ENCODE peak calls at places on chromosomes 2 and 18, in seven cellular contexts. S, U, O, A, V, F and D are unnamed samples.

GRCh38 chr2:184201246-184201645 is 397.1 kb upstream of the ZNF804A start:
- DNase-seq in S (no peak), O (no peak), U (no peak), V (no peak), A (no peak), F (no peak), D (no peak)

GRCh38 chr2:204453730-204454167 is 91.5 kb upstream of the PARD3B start:
- DNase-seq in S (peak), F (no peak), U (peak), A (peak), V (no peak), O (peak), D (no peak)

GRCh38 chr2:49714433-49714832 is 560.1 kb upstream of the FSHR start:
- DNase-seq in A (no peak), U (no peak), V (no peak), F (no peak), S (peak), O (no peak), D (no peak)

GRCh38 chr18:9943311-9943710 is 29.5 kb downstream of the VAPA start:
- DNase-seq in F (no peak), O (no peak), U (no peak), S (no peak), V (no peak), A (no peak), D (no peak)

GRCh38 chr2:55137024-55137958 is 87.0 kb upstream of the RTN4 start:
- DNase-seq in V (peak), F (no peak), S (no peak), O (no peak), A (no peak), U (no peak), D (no peak)

GRCh38 chr2:177784449-177784845 is 288.1 kb downstream of the PDE11A start:
- DNase-seq in A (no peak), O (no peak), F (peak), V (no peak), S (no peak), U (no peak), D (no peak)

GRCh38 chr2:199932312-199932855 is 21.3 kb downstream of the C2orf69 start:
- DNase-seq in S (no peak), O (no peak), A (no peak), F (no peak), U (no peak), V (peak), D (no peak)

GRCh38 chr2:216829533-216829932 is 30.3 kb downstream of the TNP1 start:
- DNase-seq in A (peak), V (no peak), S (no peak), F (no peak), O (no peak), U (no peak), D (peak)

GRCh38 chr2:67667054-67667908 is 270.1 kb downstream of the ETAA1 start:
- DNase-seq in O (no peak), S (no peak), U (no peak), F (no peak), V (no peak), A (no peak), D (no peak)

GRCh38 chr2:195782156-195782555 is 125.1 kb downstream of the SLC39A10 start:
- DNase-seq in U (no peak), S (no peak), F (no peak), V (no peak), O (no peak), A (no peak), D (no peak)

GRCh38 chr2:106107509-106108131 is 86.5 kb downstream of the UXS1 start:
- DNase-seq in S (no peak), V (no peak), A (no peak), U (no peak), O (peak), F (no peak), D (no peak)

GRCh38 chr2:120817956-120818325 is 82.3 kb downstream of the GLI2 start:
- DNase-seq in S (no peak), U (no peak), F (no peak), V (no peak), O (no peak), A (no peak), D (no peak)

GRCh38 chr2:1633092-1633721 is 111.1 kb downstream of the PXDN start:
- DNase-seq in U (no peak), V (no peak), F (no peak), S (no peak), A (peak), O (no peak), D (no peak)

GRCh38 chr18:23373564-23373963 is 79.5 kb upstream of the RIOK3 start:
- DNase-seq in A (no peak), V (no peak), S (no peak), O (no peak), U (no peak), F (no peak), D (no peak)

GRCh38 chr2:218229239-218229638 is 12.2 kb downstream of the ARPC2 start:
- DNase-seq in O (peak), V (no peak), U (no peak), S (no peak), A (no peak), F (peak), D (no peak)

GRCh38 chr2:20613342-20613916 is 37.5 kb downstream of the HS1BP3 start:
- DNase-seq in F (no peak), S (no peak), A (no peak), U (no peak), O (no peak), V (no peak), D (no peak)

GRCh38 chr18:43574974-43575373 is 297.7 kb upstream of the SYT4 start:
- DNase-seq in A (no peak), F (no peak), V (no peak), O (no peak), U (no peak), S (no peak), D (no peak)

GRCh38 chr18:702957-703659 is 9.3 kb downstream of the ENOSF1 start:
- DNase-seq in O (peak), V (no peak), U (no peak), A (peak), S (no peak), F (no peak), D (no peak)

GRCh38 chr2:241198381-241199282 is 10.2 kb downstream of the ANO7 start:
- DNase-seq in V (no peak), A (no peak), F (no peak), O (no peak), S (no peak), U (peak), D (no peak)

GRCh38 chr2:46009315-46009714 is 287.9 kb upstream of the EPAS1 start:
- DNase-seq in A (no peak), F (no peak), S (no peak), U (no peak), O (no peak), V (no peak), D (no peak)

GRCh38 chr18:57437782-57438668 is 2.9 kb downstream of the ONECUT2 start:
- DNase-seq in A (peak), V (peak), S (peak), O (peak), U (peak), F (no peak), D (peak)

GRCh38 chr2:121810959-121811853 is 55.8 kb downstream of the TSN start:
- DNase-seq in V (peak), U (peak), O (peak), F (peak), S (peak), A (peak), D (peak)

GRCh38 chr2:102967451-102967850 is 205.6 kb downstream of the TMEM182 start:
- DNase-seq in V (no peak), O (no peak), S (no peak), F (no peak), A (no peak), U (no peak), D (no peak)

GRCh38 chr2:210660751-210661150 is 104.4 kb downstream of the CPS1 start:
- DNase-seq in S (no peak), O (no peak), A (no peak), U (no peak), F (no peak), V (no peak), D (no peak)

GRCh38 chr2:210662557-210662956 is 106.2 kb downstream of the CPS1 start:
- DNase-seq in S (no peak), O (no peak), F (no peak), U (no peak), A (peak), V (no peak), D (no peak)

GRCh38 chr2:210667726-210668125 is 111.3 kb downstream of the CPS1 start:
- DNase-seq in V (no peak), S (no peak), U (no peak), O (no peak), F (no peak), A (no peak), D (no peak)

GRCh38 chr2:210663574-210663973 is 107.2 kb downstream of the CPS1 start:
- DNase-seq in V (no peak), F (no peak), U (peak), S (peak), A (peak), O (peak), D (no peak)
- TF ChIP-seq CTCF in V (peak), F (no peak), U (peak), S (peak), A (peak), O (no peak), D (no peak)

GRCh38 chr2:13195270-13195669 is 478.5 kb downstream of the TRIB2 start:
- DNase-seq in O (no peak), V (no peak), F (no peak), S (no peak), A (no peak), U (no peak), D (no peak)

GRCh38 chr2:13193900-13194299 is 477.2 kb downstream of the TRIB2 start:
- DNase-seq in F (no peak), S (peak), U (no peak), O (peak), V (no peak), A (peak), D (no peak)

DNA sequence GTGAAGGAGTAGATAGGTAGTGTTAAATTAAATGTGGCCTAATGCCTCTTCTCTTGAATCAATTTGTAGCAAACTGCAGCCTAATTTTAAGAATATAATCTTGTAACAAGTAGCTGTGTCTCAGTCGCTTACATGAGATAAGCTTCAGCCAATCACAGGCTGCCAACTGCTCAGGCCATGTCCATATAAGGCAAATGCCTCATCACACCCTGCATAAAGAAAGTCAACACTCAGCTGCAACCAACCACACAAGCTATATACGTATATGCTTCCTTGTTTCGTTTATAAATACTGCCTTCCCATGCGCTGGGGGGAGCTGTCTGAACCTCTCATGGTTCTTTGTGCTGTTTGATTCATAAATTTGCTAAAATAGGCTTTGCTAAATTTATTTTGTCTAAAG is 476.3 kb downstream of the TRIB2 start:
- DNase-seq in U (no peak), V (no peak), F (no peak), S (peak), O (peak), A (no peak), D (no peak)
- TF ChIP-seq CTCF in U (no peak), V (no peak), F (no peak), S (no peak), O (no peak), A (no peak), D (no peak)

GRCh38 chr2:181764095-181764963 is 84.0 kb upstream of the NEUROD1 start:
- DNase-seq in U (no peak), F (no peak), A (no peak), S (no peak), V (no peak), O (no peak), D (no peak)
- TF ChIP-seq CTCF in U (no peak), F (no peak), A (no peak), S (no peak), V (no peak), O (no peak), D (no peak)

DNA sequence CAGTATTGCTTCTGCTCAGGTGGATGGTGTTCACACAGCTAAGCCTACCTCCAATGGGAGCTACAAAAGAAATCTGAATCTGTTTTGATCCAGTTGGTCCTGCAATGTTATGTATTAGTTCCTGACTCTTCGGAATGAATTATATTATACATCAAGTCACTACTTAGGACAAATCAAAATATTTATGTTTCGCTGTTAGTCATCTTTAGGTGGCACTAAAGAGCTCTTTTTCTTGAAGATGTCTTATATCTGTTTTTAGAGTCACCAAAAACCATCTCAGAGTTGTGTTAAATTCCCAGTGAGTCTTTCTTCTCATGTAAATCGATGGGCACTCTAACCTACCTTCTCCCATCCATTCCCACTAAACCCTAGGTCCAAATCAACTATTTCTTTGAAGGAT is 2.2 kb downstream of the DNER start:
- DNase-seq in S (no peak), F (no peak), U (no peak), A (no peak), V (no peak), O (peak), D (no peak)
- TF ChIP-seq CTCF in S (peak), F (no peak), U (no peak), A (peak), V (no peak), O (peak), D (no peak)

GRCh38 chr2:9892236-9892635 is 49.0 kb downstream of the TAF1B start:
- DNase-seq in A (no peak), U (no peak), F (no peak), O (no peak), V (no peak), S (no peak), D (no peak)
- TF ChIP-seq CTCF in A (no peak), U (no peak), F (no peak), O (no peak), V (no peak), S (no peak), D (no peak)

GRCh38 chr2:84946204-84947009 is 24.6 kb upstream of the KCMF1 start:
- DNase-seq in A (peak), O (peak), V (no peak), S (no peak), F (no peak), U (no peak), D (no peak)
- TF ChIP-seq CTCF in A (no peak), O (no peak), V (no peak), S (no peak), F (no peak), U (no peak), D (no peak)

GRCh38 chr2:72193723-72194122 is 46.1 kb upstream of the CYP26B1 start:
- DNase-seq in U (no peak), S (no peak), A (no peak), F (no peak), O (no peak), V (no peak), D (no peak)

GRCh38 chr2:72204156-72204781 is 56.6 kb upstream of the CYP26B1 start:
- DNase-seq in U (no peak), V (no peak), A (peak), F (no peak), O (peak), S (no peak), D (no peak)

GRCh38 chr2:72198532-72199241 is 51.0 kb upstream of the CYP26B1 start:
- DNase-seq in A (no peak), U (no peak), O (peak), V (no peak), F (no peak), S (no peak), D (no peak)
- TF ChIP-seq CTCF in A (no peak), U (no peak), O (peak), V (peak), F (no peak), S (no peak), D (no peak)

DNA sequence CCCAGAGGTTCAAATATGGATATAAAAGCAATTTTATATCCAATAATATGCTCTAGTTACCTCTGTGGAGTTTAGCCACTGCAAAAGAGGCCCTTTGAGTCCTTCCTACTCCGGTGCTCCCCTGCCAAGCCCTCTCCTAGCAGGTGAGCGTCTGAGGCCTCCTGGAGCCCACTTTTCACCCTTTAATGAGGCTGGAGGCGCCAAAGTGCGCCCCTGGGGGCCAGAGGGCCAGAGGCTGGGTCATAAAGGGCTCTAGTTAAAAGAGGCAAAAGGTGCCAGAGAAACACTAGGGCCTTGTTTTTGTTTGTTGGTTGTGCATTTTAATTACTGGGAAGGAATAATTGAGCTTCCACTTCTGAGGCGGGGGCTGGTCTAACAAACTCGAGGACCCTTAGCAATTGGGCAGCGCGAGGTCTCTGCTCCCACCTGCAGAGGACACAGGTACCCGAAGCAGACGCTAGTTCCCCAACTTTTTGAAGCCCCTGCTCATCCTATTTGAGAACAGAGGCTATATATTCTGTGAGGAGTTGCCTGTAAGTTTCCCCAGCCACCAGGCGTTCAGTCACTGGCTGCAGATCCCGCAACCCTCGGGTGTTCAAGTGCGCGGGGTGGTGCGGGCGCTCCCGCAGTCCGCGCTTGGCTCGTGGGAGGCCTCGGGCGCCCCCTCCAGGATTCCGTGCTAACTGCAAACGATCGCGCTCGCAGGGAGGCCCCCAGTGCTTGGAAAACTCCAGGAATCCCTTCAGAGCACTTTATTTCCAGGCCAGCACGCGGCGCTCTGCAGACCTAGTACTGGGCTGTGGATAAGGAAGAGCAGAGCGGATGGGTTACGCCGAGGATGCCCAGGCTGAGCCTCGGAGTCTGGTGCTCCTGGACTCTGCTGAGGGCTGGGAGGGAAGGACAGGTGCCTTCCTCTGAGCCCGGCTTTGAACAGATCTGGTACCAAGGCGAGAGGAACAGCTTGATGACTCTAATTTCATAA is 14.1 kb downstream of the MSGN1 start:
- DNase-seq in F (peak), U (peak), A (peak), S (peak), O (peak), V (peak), D (peak)
- TF ChIP-seq CTCF in F (peak), U (peak), A (peak), S (peak), O (peak), V (peak), D (peak)

GRCh38 chr2:18740428-18740827 is 151.1 kb upstream of the NT5C1B start:
- DNase-seq in U (no peak), O (no peak), V (no peak), F (no peak), A (no peak), S (no peak), D (no peak)
- TF ChIP-seq CTCF in U (no peak), O (no peak), V (no peak), F (no peak), A (no peak), S (no peak), D (no peak)